ENCODE peak calls at places on chromosomes 2 and 18, in nine cellular contexts. One of them, this sample, is unnamed.

GRCh38 chr18:30248061-30248460 is 794.5 kb downstream of the DSC3 start:
- DNase-seq in frontal cortex: no peak
- DNase-seq in stimulated activated naive CD8-positive, alpha-beta T cell treated with anti-CD3 and anti-CD28 coated beads, Interleukin-15, amount 100 ng/mL, for 72 hours: no peak
- DNase-seq in iris pigment epithelial cell: no peak
- DNase-seq in LHCN-M2: peak
- DNase-seq in NCI-H1417 treated with DMSO at 0.1 percent for 48 hours: no peak
- DNase-seq in MM.1S: no peak
- DNase-seq in GM13977: no peak
- DNase-seq in NCI-H2029 treated with DMSO at 0.1 percent for 48 hours: no peak
- DNase-seq in this sample: no peak

GRCh38 chr2:44740678-44741077 is 200.8 kb upstream of the SIX3 start:
- DNase-seq in MM.1S: no peak
- DNase-seq in iris pigment epithelial cell: peak
- DNase-seq in LHCN-M2: peak
- DNase-seq in frontal cortex: no peak
- DNase-seq in NCI-H2029 treated with DMSO at 0.1 percent for 48 hours: peak
- DNase-seq in NCI-H1417 treated with DMSO at 0.1 percent for 48 hours: no peak
- DNase-seq in GM13977: no peak
- DNase-seq in stimulated activated naive CD8-positive, alpha-beta T cell treated with anti-CD3 and anti-CD28 coated beads, Interleukin-15, amount 100 ng/mL, for 72 hours: no peak
- DNase-seq in this sample: no peak

GRCh38 chr18:3150688-3151087 is 69.1 kb downstream of the MYOM1 start:
- DNase-seq in LHCN-M2: no peak
- DNase-seq in NCI-H1417 treated with DMSO at 0.1 percent for 48 hours: no peak
- DNase-seq in NCI-H2029 treated with DMSO at 0.1 percent for 48 hours: no peak
- DNase-seq in iris pigment epithelial cell: no peak
- DNase-seq in GM13977: no peak
- DNase-seq in frontal cortex: no peak
- DNase-seq in MM.1S: no peak
- DNase-seq in stimulated activated naive CD8-positive, alpha-beta T cell treated with anti-CD3 and anti-CD28 coated beads, Interleukin-15, amount 100 ng/mL, for 72 hours: no peak
- DNase-seq in this sample: no peak

GRCh38 chr18:79529991-79530390 is 134.3 kb downstream of the NFATC1 start:
- DNase-seq in stimulated activated naive CD8-positive, alpha-beta T cell treated with anti-CD3 and anti-CD28 coated beads, Interleukin-15, amount 100 ng/mL, for 72 hours: no peak
- DNase-seq in LHCN-M2: no peak
- DNase-seq in MM.1S: no peak
- DNase-seq in frontal cortex: no peak
- DNase-seq in NCI-H2029 treated with DMSO at 0.1 percent for 48 hours: no peak
- DNase-seq in GM13977: no peak
- DNase-seq in NCI-H1417 treated with DMSO at 0.1 percent for 48 hours: no peak
- DNase-seq in iris pigment epithelial cell: no peak
- DNase-seq in this sample: no peak

GRCh38 chr2:117931266-117931665 is 82.6 kb downstream of the CCDC93 start:
- DNase-seq in frontal cortex: no peak
- DNase-seq in stimulated activated naive CD8-positive, alpha-beta T cell treated with anti-CD3 and anti-CD28 coated beads, Interleukin-15, amount 100 ng/mL, for 72 hours: no peak
- DNase-seq in NCI-H2029 treated with DMSO at 0.1 percent for 48 hours: no peak
- DNase-seq in NCI-H1417 treated with DMSO at 0.1 percent for 48 hours: no peak
- DNase-seq in MM.1S: no peak
- DNase-seq in GM13977: no peak
- DNase-seq in iris pigment epithelial cell: no peak
- DNase-seq in LHCN-M2: no peak
- DNase-seq in this sample: no peak

GRCh38 chr2:18792684-18793083 is 203.3 kb upstream of the NT5C1B start:
- DNase-seq in GM13977: no peak
- DNase-seq in frontal cortex: no peak
- DNase-seq in MM.1S: no peak
- DNase-seq in iris pigment epithelial cell: no peak
- DNase-seq in NCI-H1417 treated with DMSO at 0.1 percent for 48 hours: no peak
- DNase-seq in LHCN-M2: no peak
- DNase-seq in stimulated activated naive CD8-positive, alpha-beta T cell treated with anti-CD3 and anti-CD28 coated beads, Interleukin-15, amount 100 ng/mL, for 72 hours: no peak
- DNase-seq in NCI-H2029 treated with DMSO at 0.1 percent for 48 hours: no peak
- DNase-seq in this sample: no peak

GRCh38 chr2:238591732-238592131 is 165.0 kb downstream of the ASB1 start:
- DNase-seq in stimulated activated naive CD8-positive, alpha-beta T cell treated with anti-CD3 and anti-CD28 coated beads, Interleukin-15, amount 100 ng/mL, for 72 hours: no peak
- DNase-seq in LHCN-M2: no peak
- DNase-seq in frontal cortex: no peak
- DNase-seq in NCI-H2029 treated with DMSO at 0.1 percent for 48 hours: no peak
- DNase-seq in GM13977: no peak
- DNase-seq in MM.1S: no peak
- DNase-seq in NCI-H1417 treated with DMSO at 0.1 percent for 48 hours: no peak
- DNase-seq in iris pigment epithelial cell: no peak
- DNase-seq in this sample: no peak

GRCh38 chr18:40935423-40935822 is 1019.6 kb upstream of the PIK3C3 start:
- DNase-seq in frontal cortex: no peak
- DNase-seq in NCI-H1417 treated with DMSO at 0.1 percent for 48 hours: no peak
- DNase-seq in GM13977: peak
- DNase-seq in NCI-H2029 treated with DMSO at 0.1 percent for 48 hours: no peak
- DNase-seq in LHCN-M2: peak
- DNase-seq in stimulated activated naive CD8-positive, alpha-beta T cell treated with anti-CD3 and anti-CD28 coated beads, Interleukin-15, amount 100 ng/mL, for 72 hours: no peak
- DNase-seq in MM.1S: peak
- DNase-seq in iris pigment epithelial cell: peak
- DNase-seq in this sample: no peak

GRCh38 chr2:10584843-10585475 is 104.8 kb downstream of the NOL10 start:
- DNase-seq in NCI-H2029 treated with DMSO at 0.1 percent for 48 hours: no peak
- DNase-seq in NCI-H1417 treated with DMSO at 0.1 percent for 48 hours: no peak
- DNase-seq in iris pigment epithelial cell: peak
- DNase-seq in GM13977: no peak
- DNase-seq in frontal cortex: no peak
- DNase-seq in stimulated activated naive CD8-positive, alpha-beta T cell treated with anti-CD3 and anti-CD28 coated beads, Interleukin-15, amount 100 ng/mL, for 72 hours: no peak
- DNase-seq in LHCN-M2: peak
- DNase-seq in MM.1S: no peak
- DNase-seq in this sample: no peak

GRCh38 chr2:207188601-207189000 is 22.9 kb upstream of the KLF7 start:
- DNase-seq in MM.1S: peak
- DNase-seq in NCI-H2029 treated with DMSO at 0.1 percent for 48 hours: peak
- DNase-seq in frontal cortex: no peak
- DNase-seq in GM13977: no peak
- DNase-seq in iris pigment epithelial cell: peak
- DNase-seq in stimulated activated naive CD8-positive, alpha-beta T cell treated with anti-CD3 and anti-CD28 coated beads, Interleukin-15, amount 100 ng/mL, for 72 hours: no peak
- DNase-seq in LHCN-M2: peak
- DNase-seq in NCI-H1417 treated with DMSO at 0.1 percent for 48 hours: no peak
- DNase-seq in this sample: no peak

GRCh38 chr2:46325178-46325928 is 28.1 kb downstream of the EPAS1 start:
- DNase-seq in stimulated activated naive CD8-positive, alpha-beta T cell treated with anti-CD3 and anti-CD28 coated beads, Interleukin-15, amount 100 ng/mL, for 72 hours: no peak
- DNase-seq in GM13977: no peak
- DNase-seq in NCI-H1417 treated with DMSO at 0.1 percent for 48 hours: no peak
- DNase-seq in iris pigment epithelial cell: peak
- DNase-seq in NCI-H2029 treated with DMSO at 0.1 percent for 48 hours: no peak
- DNase-seq in LHCN-M2: no peak
- DNase-seq in MM.1S: no peak
- DNase-seq in frontal cortex: no peak
- DNase-seq in this sample: no peak

GRCh38 chr2:20348542-20348941 is 2.1 kb downstream of the PUM2 start:
- DNase-seq in frontal cortex: no peak
- DNase-seq in iris pigment epithelial cell: no peak
- DNase-seq in NCI-H2029 treated with DMSO at 0.1 percent for 48 hours: no peak
- DNase-seq in LHCN-M2: no peak
- DNase-seq in stimulated activated naive CD8-positive, alpha-beta T cell treated with anti-CD3 and anti-CD28 coated beads, Interleukin-15, amount 100 ng/mL, for 72 hours: no peak
- DNase-seq in NCI-H1417 treated with DMSO at 0.1 percent for 48 hours: no peak
- DNase-seq in GM13977: no peak
- DNase-seq in MM.1S: peak
- DNase-seq in this sample: no peak

GRCh38 chr2:68367918-68368656 is 3.0 kb downstream of the PLEK start:
- DNase-seq in MM.1S: no peak
- DNase-seq in GM13977: no peak
- DNase-seq in NCI-H2029 treated with DMSO at 0.1 percent for 48 hours: no peak
- DNase-seq in LHCN-M2: no peak
- DNase-seq in NCI-H1417 treated with DMSO at 0.1 percent for 48 hours: no peak
- DNase-seq in stimulated activated naive CD8-positive, alpha-beta T cell treated with anti-CD3 and anti-CD28 coated beads, Interleukin-15, amount 100 ng/mL, for 72 hours: no peak
- DNase-seq in frontal cortex: no peak
- DNase-seq in iris pigment epithelial cell: peak
- DNase-seq in this sample: no peak

GRCh38 chr2:69278366-69278765 is 108.7 kb downstream of the GFPT1 start:
- DNase-seq in LHCN-M2: peak
- DNase-seq in stimulated activated naive CD8-positive, alpha-beta T cell treated with anti-CD3 and anti-CD28 coated beads, Interleukin-15, amount 100 ng/mL, for 72 hours: no peak
- DNase-seq in MM.1S: no peak
- DNase-seq in GM13977: no peak
- DNase-seq in NCI-H2029 treated with DMSO at 0.1 percent for 48 hours: no peak
- DNase-seq in frontal cortex: no peak
- DNase-seq in NCI-H1417 treated with DMSO at 0.1 percent for 48 hours: no peak
- DNase-seq in iris pigment epithelial cell: peak
- DNase-seq in this sample: no peak

GRCh38 chr2:79040967-79041582 is 15.6 kb downstream of the REG3G start:
- DNase-seq in GM13977: no peak
- DNase-seq in iris pigment epithelial cell: peak
- DNase-seq in MM.1S: peak
- DNase-seq in stimulated activated naive CD8-positive, alpha-beta T cell treated with anti-CD3 and anti-CD28 coated beads, Interleukin-15, amount 100 ng/mL, for 72 hours: no peak
- DNase-seq in NCI-H1417 treated with DMSO at 0.1 percent for 48 hours: no peak
- DNase-seq in frontal cortex: no peak
- DNase-seq in LHCN-M2: no peak
- DNase-seq in NCI-H2029 treated with DMSO at 0.1 percent for 48 hours: no peak
- DNase-seq in this sample: no peak

GRCh38 chr2:235679471-235679870 is 185.6 kb downstream of the AGAP1 start:
- DNase-seq in frontal cortex: no peak
- DNase-seq in MM.1S: no peak
- DNase-seq in GM13977: no peak
- DNase-seq in stimulated activated naive CD8-positive, alpha-beta T cell treated with anti-CD3 and anti-CD28 coated beads, Interleukin-15, amount 100 ng/mL, for 72 hours: no peak
- DNase-seq in NCI-H1417 treated with DMSO at 0.1 percent for 48 hours: no peak
- DNase-seq in iris pigment epithelial cell: no peak
- DNase-seq in LHCN-M2: no peak
- DNase-seq in NCI-H2029 treated with DMSO at 0.1 percent for 48 hours: peak
- DNase-seq in this sample: no peak

GRCh38 chr18:49447810-49448745 is 12.4 kb downstream of the DYM start:
- DNase-seq in frontal cortex: no peak
- DNase-seq in LHCN-M2: peak
- DNase-seq in NCI-H2029 treated with DMSO at 0.1 percent for 48 hours: peak
- DNase-seq in MM.1S: peak
- DNase-seq in iris pigment epithelial cell: peak
- DNase-seq in stimulated activated naive CD8-positive, alpha-beta T cell treated with anti-CD3 and anti-CD28 coated beads, Interleukin-15, amount 100 ng/mL, for 72 hours: peak
- DNase-seq in GM13977: no peak
- DNase-seq in NCI-H1417 treated with DMSO at 0.1 percent for 48 hours: no peak
- DNase-seq in this sample: no peak

GRCh38 chr2:44533508-44533907 is 171.8 kb downstream of the CAMKMT start:
- DNase-seq in NCI-H1417 treated with DMSO at 0.1 percent for 48 hours: no peak
- DNase-seq in stimulated activated naive CD8-positive, alpha-beta T cell treated with anti-CD3 and anti-CD28 coated beads, Interleukin-15, amount 100 ng/mL, for 72 hours: no peak
- DNase-seq in NCI-H2029 treated with DMSO at 0.1 percent for 48 hours: no peak
- DNase-seq in iris pigment epithelial cell: no peak
- DNase-seq in MM.1S: no peak
- DNase-seq in frontal cortex: no peak
- DNase-seq in LHCN-M2: no peak
- DNase-seq in GM13977: no peak
- DNase-seq in this sample: no peak

GRCh38 chr18:59631583-59632181 is 65.5 kb downstream of the CCBE1 start:
- DNase-seq in stimulated activated naive CD8-positive, alpha-beta T cell treated with anti-CD3 and anti-CD28 coated beads, Interleukin-15, amount 100 ng/mL, for 72 hours: no peak
- DNase-seq in MM.1S: no peak
- DNase-seq in LHCN-M2: peak
- DNase-seq in GM13977: peak
- DNase-seq in frontal cortex: no peak
- DNase-seq in iris pigment epithelial cell: peak
- DNase-seq in NCI-H1417 treated with DMSO at 0.1 percent for 48 hours: no peak
- DNase-seq in NCI-H2029 treated with DMSO at 0.1 percent for 48 hours: peak
- DNase-seq in this sample: peak

GRCh38 chr2:198901894-198902293 is 555.8 kb downstream of the SATB2 start:
- DNase-seq in GM13977: no peak
- DNase-seq in NCI-H2029 treated with DMSO at 0.1 percent for 48 hours: no peak
- DNase-seq in NCI-H1417 treated with DMSO at 0.1 percent for 48 hours: no peak
- DNase-seq in iris pigment epithelial cell: no peak
- DNase-seq in LHCN-M2: peak
- DNase-seq in frontal cortex: no peak
- DNase-seq in MM.1S: no peak
- DNase-seq in stimulated activated naive CD8-positive, alpha-beta T cell treated with anti-CD3 and anti-CD28 coated beads, Interleukin-15, amount 100 ng/mL, for 72 hours: no peak
- DNase-seq in this sample: no peak

GRCh38 chr2:239164281-239164871 is 236.4 kb downstream of the HDAC4 start:
- DNase-seq in stimulated activated naive CD8-positive, alpha-beta T cell treated with anti-CD3 and anti-CD28 coated beads, Interleukin-15, amount 100 ng/mL, for 72 hours: peak
- DNase-seq in GM13977: no peak
- DNase-seq in MM.1S: no peak
- DNase-seq in NCI-H1417 treated with DMSO at 0.1 percent for 48 hours: no peak
- DNase-seq in LHCN-M2: no peak
- DNase-seq in NCI-H2029 treated with DMSO at 0.1 percent for 48 hours: no peak
- DNase-seq in frontal cortex: no peak
- DNase-seq in iris pigment epithelial cell: no peak
- DNase-seq in this sample: no peak

GRCh38 chr2:64945973-64946736 is 43.0 kb upstream of the SLC1A4 start:
- DNase-seq in iris pigment epithelial cell: peak
- DNase-seq in NCI-H2029 treated with DMSO at 0.1 percent for 48 hours: no peak
- DNase-seq in stimulated activated naive CD8-positive, alpha-beta T cell treated with anti-CD3 and anti-CD28 coated beads, Interleukin-15, amount 100 ng/mL, for 72 hours: peak
- DNase-seq in LHCN-M2: no peak
- DNase-seq in GM13977: peak
- DNase-seq in NCI-H1417 treated with DMSO at 0.1 percent for 48 hours: no peak
- DNase-seq in MM.1S: peak
- DNase-seq in frontal cortex: no peak
- DNase-seq in this sample: peak

GRCh38 chr2:120825370-120826259 is 89.9 kb downstream of the GLI2 start:
- DNase-seq in frontal cortex: peak
- DNase-seq in iris pigment epithelial cell: peak
- DNase-seq in NCI-H1417 treated with DMSO at 0.1 percent for 48 hours: no peak
- DNase-seq in LHCN-M2: peak
- DNase-seq in stimulated activated naive CD8-positive, alpha-beta T cell treated with anti-CD3 and anti-CD28 coated beads, Interleukin-15, amount 100 ng/mL, for 72 hours: no peak
- DNase-seq in GM13977: no peak
- DNase-seq in MM.1S: no peak
- DNase-seq in NCI-H2029 treated with DMSO at 0.1 percent for 48 hours: no peak
- DNase-seq in this sample: no peak

GRCh38 chr18:67425724-67426123 is 90.8 kb downstream of the DSEL start:
- DNase-seq in iris pigment epithelial cell: peak
- DNase-seq in GM13977: no peak
- DNase-seq in NCI-H2029 treated with DMSO at 0.1 percent for 48 hours: no peak
- DNase-seq in frontal cortex: no peak
- DNase-seq in MM.1S: no peak
- DNase-seq in NCI-H1417 treated with DMSO at 0.1 percent for 48 hours: no peak
- DNase-seq in stimulated activated naive CD8-positive, alpha-beta T cell treated with anti-CD3 and anti-CD28 coated beads, Interleukin-15, amount 100 ng/mL, for 72 hours: no peak
- DNase-seq in LHCN-M2: peak
- DNase-seq in this sample: no peak

GRCh38 chr2:16665746-16666452 is at the start of gene CYRIA:
- DNase-seq in frontal cortex: peak
- DNase-seq in NCI-H1417 treated with DMSO at 0.1 percent for 48 hours: no peak
- DNase-seq in iris pigment epithelial cell: peak
- DNase-seq in GM13977: peak
- DNase-seq in stimulated activated naive CD8-positive, alpha-beta T cell treated with anti-CD3 and anti-CD28 coated beads, Interleukin-15, amount 100 ng/mL, for 72 hours: peak
- DNase-seq in LHCN-M2: no peak
- DNase-seq in MM.1S: peak
- DNase-seq in NCI-H2029 treated with DMSO at 0.1 percent for 48 hours: no peak
- DNase-seq in this sample: peak

GRCh38 chr18:68781224-68781623 is 16.7 kb upstream of the CCDC102B start:
- DNase-seq in frontal cortex: no peak
- DNase-seq in GM13977: no peak
- DNase-seq in NCI-H1417 treated with DMSO at 0.1 percent for 48 hours: no peak
- DNase-seq in MM.1S: no peak
- DNase-seq in iris pigment epithelial cell: no peak
- DNase-seq in stimulated activated naive CD8-positive, alpha-beta T cell treated with anti-CD3 and anti-CD28 coated beads, Interleukin-15, amount 100 ng/mL, for 72 hours: no peak
- DNase-seq in NCI-H2029 treated with DMSO at 0.1 percent for 48 hours: no peak
- DNase-seq in LHCN-M2: no peak
- DNase-seq in this sample: no peak

GRCh38 chr2:171957061-171957460 is 34.8 kb downstream of the HAT1 start:
- DNase-seq in LHCN-M2: peak
- DNase-seq in MM.1S: no peak
- DNase-seq in stimulated activated naive CD8-positive, alpha-beta T cell treated with anti-CD3 and anti-CD28 coated beads, Interleukin-15, amount 100 ng/mL, for 72 hours: no peak
- DNase-seq in NCI-H1417 treated with DMSO at 0.1 percent for 48 hours: no peak
- DNase-seq in iris pigment epithelial cell: no peak
- DNase-seq in NCI-H2029 treated with DMSO at 0.1 percent for 48 hours: no peak
- DNase-seq in frontal cortex: no peak
- DNase-seq in GM13977: no peak
- DNase-seq in this sample: no peak

GRCh38 chr2:239908744-239909143 is 116.4 kb downstream of the NDUFA10 start:
- DNase-seq in GM13977: no peak
- DNase-seq in stimulated activated naive CD8-positive, alpha-beta T cell treated with anti-CD3 and anti-CD28 coated beads, Interleukin-15, amount 100 ng/mL, for 72 hours: no peak
- DNase-seq in MM.1S: no peak
- DNase-seq in iris pigment epithelial cell: no peak
- DNase-seq in NCI-H2029 treated with DMSO at 0.1 percent for 48 hours: no peak
- DNase-seq in LHCN-M2: no peak
- DNase-seq in NCI-H1417 treated with DMSO at 0.1 percent for 48 hours: no peak
- DNase-seq in frontal cortex: no peak
- DNase-seq in this sample: no peak

GRCh38 chr2:38438133-38438532 is 61.1 kb upstream of the ATL2 start:
- DNase-seq in stimulated activated naive CD8-positive, alpha-beta T cell treated with anti-CD3 and anti-CD28 coated beads, Interleukin-15, amount 100 ng/mL, for 72 hours: no peak
- DNase-seq in frontal cortex: no peak
- DNase-seq in GM13977: no peak
- DNase-seq in iris pigment epithelial cell: no peak
- DNase-seq in LHCN-M2: no peak
- DNase-seq in NCI-H2029 treated with DMSO at 0.1 percent for 48 hours: no peak
- DNase-seq in MM.1S: no peak
- DNase-seq in NCI-H1417 treated with DMSO at 0.1 percent for 48 hours: no peak
- DNase-seq in this sample: no peak

GRCh38 chr2:23524261-23524706 is 139.3 kb downstream of the KLHL29 start:
- DNase-seq in frontal cortex: no peak
- DNase-seq in GM13977: no peak
- DNase-seq in NCI-H1417 treated with DMSO at 0.1 percent for 48 hours: no peak
- DNase-seq in LHCN-M2: peak
- DNase-seq in MM.1S: no peak
- DNase-seq in NCI-H2029 treated with DMSO at 0.1 percent for 48 hours: peak
- DNase-seq in stimulated activated naive CD8-positive, alpha-beta T cell treated with anti-CD3 and anti-CD28 coated beads, Interleukin-15, amount 100 ng/mL, for 72 hours: no peak
- DNase-seq in iris pigment epithelial cell: peak
- DNase-seq in this sample: no peak